ENCODE peak calls at places on chromosomes 1 and 21, in six cellular contexts. Q is mesenchymal stem cell, W is IMR-90, K is neuronal stem cell, Z is H1, S is trophoblast cell. A is an unnamed sample.

GRCh38 chr1:3453891-3454810 is at the start of gene ARHGEF16:
- DNase-seq in Q (peak), W (peak), S (peak), K (peak), Z (peak), A (peak)

GRCh38 chr1:202034683-202035462 is 24.5 kb downstream of the ELF3 start:
- DNase-seq in W (peak), Z (no peak), K (no peak), S (peak), Q (peak), A (peak)

GRCh38 chr1:222844108-222844779 is 29.4 kb downstream of the DISP1 start:
- DNase-seq in S (no peak), Q (no peak), K (no peak), W (no peak), Z (no peak), A (peak)

GRCh38 chr1:205339717-205340116 is 17.0 kb downstream of the KLHDC8A start:
- DNase-seq in W (no peak), K (no peak), Z (no peak), S (no peak), Q (no peak), A (no peak)

GRCh38 chr1:84253891-84254290 is 47.6 kb upstream of the SAMD13 start:
- DNase-seq in W (peak), S (no peak), K (no peak), Q (peak), Z (no peak), A (no peak)

GRCh38 chr1:39167632-39168209 is 36.8 kb upstream of the MACF1 start:
- DNase-seq in S (peak), Q (no peak), Z (no peak), W (peak), K (no peak), A (no peak)

GRCh38 chr1:220983877-220984635 is 104.8 kb downstream of the HLX start:
- DNase-seq in Z (peak), Q (no peak), K (no peak), S (no peak), W (no peak), A (peak)

GRCh38 chr1:243497939-243498681 is 242.3 kb downstream of the SDCCAG8 start:
- DNase-seq in Z (no peak), W (no peak), Q (no peak), K (no peak), S (no peak), A (no peak)

GRCh38 chr1:204746838-204747442 is 61.4 kb upstream of the LRRN2 start:
- DNase-seq in Q (peak), K (peak), S (peak), W (peak), Z (peak), A (peak)

GRCh38 chr1:2061065-2061778 is 11.0 kb downstream of the PRKCZ start:
- DNase-seq in K (no peak), Q (no peak), Z (no peak), S (no peak), W (no peak), A (peak)

GRCh38 chr1:183543619-183544204 is 46.5 kb downstream of the NCF2 start:
- DNase-seq in K (no peak), Q (peak), Z (no peak), S (peak), W (peak), A (peak)

GRCh38 chr1:33377013-33377412 is 53.9 kb downstream of the PHC2 start:
- DNase-seq in Z (no peak), K (no peak), W (no peak), Q (no peak), S (peak), A (peak)

GRCh38 chr1:116147114-116147510 is 35.9 kb downstream of the MAB21L3 start:
- DNase-seq in Z (no peak), S (no peak), W (no peak), Q (no peak), K (no peak), A (no peak)

GRCh38 chr1:204989266-204990058 is 53.5 kb upstream of the CNTN2 start:
- DNase-seq in W (peak), S (peak), Q (peak), Z (peak), K (peak), A (peak)

GRCh38 chr1:8152731-8153702 is 126.9 kb upstream of the ERRFI1 start:
- DNase-seq in Z (no peak), S (no peak), W (no peak), K (no peak), Q (no peak), A (no peak)

GRCh38 chr1:111538343-111539035 is 35.1 kb upstream of the ADORA3 start:
- DNase-seq in Z (no peak), Q (peak), S (no peak), K (no peak), W (peak), A (no peak)

GRCh38 chr1:228393268-228393699 is 13.4 kb downstream of the TRIM11 start:
- DNase-seq in Q (peak), S (peak), W (peak), Z (no peak), K (no peak), A (peak)

GRCh38 chr1:235642021-235642942 is 7.3 kb downstream of the GNG4 start:
- DNase-seq in K (no peak), S (peak), W (peak), Z (peak), Q (peak), A (peak)

GRCh38 chr1:40939320-40940059 is 40.0 kb upstream of the CTPS1 start:
- DNase-seq in K (no peak), S (peak), W (peak), Q (peak), Z (no peak), A (no peak)

GRCh38 chr1:238628130-238628529 is 737.4 kb upstream of the ZP4 start:
- DNase-seq in Z (no peak), S (no peak), K (no peak), W (no peak), Q (peak), A (no peak)

GRCh38 chr1:76075188-76075489 is 593 bp downstream of the ST6GALNAC3 start:
- DNase-seq in W (no peak), K (no peak), Q (no peak), Z (no peak), S (no peak), A (no peak)

GRCh38 chr21:17446737-17447136 is 66.1 kb upstream of the CXADR start:
- DNase-seq in W (no peak), Z (no peak), K (no peak), S (no peak), Q (no peak), A (no peak)

GRCh38 chr1:9145021-9145668 is 16.2 kb upstream of the GPR157 start:
- DNase-seq in S (peak), Z (no peak), K (no peak), Q (peak), W (peak), A (peak)

GRCh38 chr1:93056214-93056613 is 22.9 kb upstream of the MTF2 start:
- DNase-seq in K (no peak), S (peak), Q (peak), Z (peak), W (peak), A (peak)

GRCh38 chr1:87155648-87156047 is 173.0 kb upstream of the LMO4 start:
- DNase-seq in Z (no peak), Q (no peak), S (no peak), W (no peak), K (no peak), A (no peak)

GRCh38 chr1:16281765-16282164 is 44.8 kb upstream of the CPLANE2 start:
- DNase-seq in Z (no peak), W (no peak), K (no peak), Q (no peak), S (no peak), A (no peak)

GRCh38 chr1:10727703-10728348 is 68.6 kb downstream of the CASZ1 start:
- DNase-seq in W (no peak), S (no peak), Z (no peak), Q (no peak), K (no peak), A (no peak)

GRCh38 chr1:166174108-166174507 is 7.3 kb upstream of the FAM78B start:
- DNase-seq in S (no peak), K (no peak), Z (no peak), W (no peak), Q (no peak), A (no peak)

GRCh38 chr1:201945863-201946223 is 505 bp downstream of the LMOD1 start:
- DNase-seq in S (no peak), Z (no peak), Q (peak), K (no peak), W (no peak), A (no peak)

GRCh38 chr1:119323216-119323982 is 45.2 kb upstream of the HAO2 start:
- DNase-seq in K (no peak), S (no peak), W (no peak), Z (no peak), Q (no peak), A (no peak)

GRCh38 chr1:53590581-53591515 is 131.6 kb downstream of the DMRTB1 start:
- DNase-seq in K (no peak), Q (no peak), Z (no peak), S (no peak), W (no peak), A (no peak)

GRCh38 chr1:111978695-111979094 is 10.8 kb downstream of the KCND3 start:
- DNase-seq in S (no peak), Q (no peak), Z (no peak), W (no peak), K (no peak), A (no peak)

GRCh38 chr1:221925947-221926346 is 184.1 kb upstream of the DUSP10 start:
- DNase-seq in Z (no peak), W (peak), S (no peak), Q (no peak), K (no peak), A (no peak)

GRCh38 chr21:19322360-19322759 is 918.8 kb upstream of the TMPRSS15 start:
- DNase-seq in K (no peak), S (no peak), Z (no peak), W (no peak), Q (no peak), A (no peak)

GRCh38 chr21:46371204-46372013 is 47.5 kb downstream of the PCNT start:
- DNase-seq in Z (no peak), S (no peak), K (no peak), W (no peak), Q (no peak), A (no peak)
- H3K23ac ChIP-seq in Z (no peak), S (no peak), K (peak), W (no peak), Q (no peak), A (no peak)

DNA sequence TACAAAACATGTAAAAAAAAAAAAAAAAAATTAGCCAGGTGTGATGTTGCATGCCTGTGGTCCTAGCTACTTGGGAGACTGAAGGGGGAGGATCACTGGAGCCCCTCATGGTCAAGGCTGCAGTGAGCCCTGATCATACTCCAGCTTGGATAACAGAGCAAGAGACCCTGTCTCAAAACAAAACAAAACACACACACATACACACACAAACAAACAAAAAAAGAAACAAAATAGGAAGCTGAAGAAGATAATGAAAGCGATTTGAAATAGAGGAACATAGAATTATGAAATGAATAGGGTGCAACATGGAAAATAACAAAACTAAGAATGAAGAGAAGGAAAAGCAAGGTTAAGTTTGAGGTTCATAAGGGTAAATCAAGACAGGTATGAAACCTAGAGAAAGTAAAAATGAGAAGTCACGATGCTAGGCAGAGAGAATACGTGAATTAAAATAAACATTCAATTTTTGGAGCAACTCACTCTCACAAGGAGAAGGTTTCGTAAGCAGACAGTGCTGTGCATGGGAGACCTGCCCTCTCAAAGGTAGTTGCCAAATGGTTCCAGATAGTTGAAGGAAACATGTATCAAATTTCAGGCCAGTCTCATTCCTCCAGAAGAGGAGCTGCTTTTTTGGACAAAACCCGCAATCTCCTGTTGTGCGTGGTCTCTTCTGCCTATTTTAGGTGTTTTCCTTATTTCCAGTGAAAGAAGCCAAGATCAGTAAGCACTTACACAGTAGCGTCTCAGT is 3.3 kb downstream of the CD46 start:
- DNase-seq in K (no peak), Z (no peak), S (no peak), Q (no peak), W (no peak), A (no peak)
- H3K4me3 ChIP-seq in K (no peak), Z (no peak), S (no peak), Q (peak), W (no peak), A (no peak)

GRCh38 chr1:45583666-45584350 is at the start of gene NASP:
- DNase-seq in Q (peak), W (peak), Z (peak), K (peak), S (peak), A (peak)
- H3K23ac ChIP-seq in Q (no peak), W (peak), Z (no peak), K (peak), S (no peak), A (peak)

GRCh38 chr1:37033355-37034291 is 692 bp downstream of the GRIK3 start:
- DNase-seq in K (no peak), S (no peak), Z (peak), W (no peak), Q (no peak), A (peak)
- H3K4me3 ChIP-seq in K (peak), S (peak), Z (peak), W (no peak), Q (no peak), A (peak)

DNA sequence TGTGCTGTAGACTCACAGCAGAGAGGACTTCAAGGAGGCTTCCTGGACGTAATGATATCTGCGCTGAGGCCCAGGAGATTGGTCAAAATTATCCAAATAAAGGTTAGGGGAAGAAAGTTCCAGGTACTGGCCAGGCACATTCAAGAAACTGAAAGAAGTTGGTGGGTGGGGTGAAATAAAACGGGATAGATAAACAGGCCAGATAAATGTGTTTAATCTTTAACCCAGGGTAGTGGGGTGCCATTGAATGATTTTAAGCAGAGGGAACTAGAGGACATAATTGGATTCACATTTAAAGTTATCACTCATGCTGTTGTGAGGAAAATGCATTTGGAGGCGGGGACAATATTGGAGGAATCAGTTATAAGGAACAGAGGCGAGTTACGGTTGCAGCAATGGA is 134.7 kb downstream of the NR5A2 start:
- DNase-seq in S (no peak), K (no peak), Q (no peak), W (no peak), Z (no peak), A (no peak)
- H3K23ac ChIP-seq in S (no peak), K (no peak), Q (no peak), W (no peak), Z (no peak), A (no peak)

DNA sequence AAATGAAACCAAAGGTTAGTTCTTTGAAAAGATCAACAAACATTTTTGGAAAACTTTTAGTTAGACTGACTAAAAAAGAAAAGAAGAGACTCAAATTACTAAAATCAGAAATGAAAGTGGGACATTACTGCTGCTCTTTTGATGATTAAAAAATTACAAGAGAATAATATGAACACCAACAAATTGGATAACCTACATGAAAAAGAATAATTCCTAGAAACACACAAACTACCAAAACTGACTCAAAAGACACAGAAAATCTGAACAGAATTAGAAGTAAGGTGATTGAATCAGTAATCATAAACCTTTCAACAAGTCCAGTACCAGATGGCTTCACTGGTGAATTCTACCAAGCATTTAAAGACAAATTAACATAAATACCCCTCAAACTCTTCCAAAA is 5.6 kb downstream of the KIFAP3 start:
- DNase-seq in Z (no peak), Q (no peak), S (no peak), W (no peak), K (no peak), A (no peak)
- H3K4me3 ChIP-seq in Z (no peak), Q (peak), S (no peak), W (no peak), K (no peak), A (no peak)

A was measured in mesendoderm.